ENCODE peak calls at places on chromosomes 4 and X, in four cellular contexts. A is HepG2, L is GM12878, O is H1. V is an unnamed sample.

GRCh38 chrX:80216086-80216485 is 201.5 kb downstream of the TBX22 start:
- DNase-seq in A (no peak), O (no peak), L (no peak), V (no peak)

GRCh38 chr4:20254517-20255250 is 3.0 kb downstream of the SLIT2 start:
- DNase-seq in L (no peak), A (no peak), O (no peak), V (no peak)

GRCh38 chr4:175090116-175090515 is 172.0 kb downstream of the ADAM29 start:
- DNase-seq in O (no peak), A (no peak), L (no peak), V (no peak)

GRCh38 chrX:107324493-107325310 is 118.3 kb downstream of the DNAAF6 start:
- DNase-seq in O (peak), L (no peak), A (no peak), V (peak)

GRCh38 chr4:3369781-3370660 is 71.7 kb upstream of the HGFAC start:
- DNase-seq in O (peak), A (no peak), L (no peak), V (peak)

GRCh38 chrX:153921070-153921469 is 5.0 kb downstream of the ARHGAP4 start:
- DNase-seq in A (no peak), O (no peak), L (no peak), V (no peak)

GRCh38 chr4:4182835-4183568 is 43.7 kb downstream of the OTOP1 start:
- DNase-seq in A (peak), L (no peak), O (peak), V (peak)

GRCh38 chrX:52082578-52082977 is 13.6 kb upstream of the MAGED4B start:
- DNase-seq in O (no peak), L (no peak), A (no peak), V (no peak)

GRCh38 chr4:23871420-23871819 is 18.4 kb downstream of the PPARGC1A start:
- DNase-seq in A (no peak), L (no peak), O (no peak), V (no peak)

GRCh38 chr4:166839615-166840251 is 394.6 kb downstream of the SPOCK3 start:
- DNase-seq in O (no peak), L (peak), A (no peak), V (no peak)

GRCh38 chrX:77505227-77505626 is 58.0 kb downstream of the FGF16 start:
- DNase-seq in L (no peak), A (peak), O (no peak), V (no peak)

GRCh38 chr4:40587826-40588225 is 41.8 kb downstream of the RBM47 start:
- DNase-seq in A (no peak), O (no peak), L (no peak), V (no peak)

GRCh38 chrX:133594156-133594555 is 178.9 kb upstream of the GPC4 start:
- DNase-seq in O (no peak), L (no peak), A (no peak), V (no peak)

GRCh38 chr4:103498161-103499070 is 221.4 kb downstream of the TACR3 start:
- DNase-seq in A (no peak), O (no peak), L (peak), V (no peak)

GRCh38 chrX:119252716-119253115 is 16.6 kb downstream of the PGRMC1 start:
- DNase-seq in A (no peak), O (no peak), L (no peak), V (no peak)

GRCh38 chr4:4461850-4462249 is 74.9 kb downstream of the NSG1 start:
- DNase-seq in A (peak), L (no peak), O (no peak), V (no peak)

GRCh38 chr4:141395919-141396318 is 175.2 kb downstream of the ZNF330 start:
- DNase-seq in A (no peak), L (no peak), O (no peak), V (no peak)

GRCh38 chrX:25048176-25048575 is 32.4 kb upstream of the ARX start:
- DNase-seq in O (no peak), A (no peak), L (no peak), V (no peak)

GRCh38 chr4:113901994-113902787 is 77.3 kb downstream of the ARSJ start:
- DNase-seq in L (no peak), O (no peak), A (peak), V (no peak)

GRCh38 chr4:118351851-118352827 is 664 bp downstream of the PRSS12 start:
- DNase-seq in A (peak), L (no peak), O (peak), V (no peak)

GRCh38 chr4:87985097-87985886 is 9.8 kb downstream of the SPP1 start:
- DNase-seq in A (peak), L (no peak), O (peak), V (no peak)

GRCh38 chrX:130645955-130646583 is 244.3 kb downstream of the RBMX2 start:
- DNase-seq in L (no peak), O (no peak), A (peak), V (no peak)

GRCh38 chr4:177789610-177790009 is 347.4 kb upstream of the AGA start:
- DNase-seq in L (no peak), A (no peak), O (no peak), V (no peak)

GRCh38 chrX:3550160-3550765 is 163.2 kb downstream of the PRKX start:
- DNase-seq in O (peak), L (no peak), A (no peak), V (no peak)

GRCh38 chr4:105191621-105192210 is 45.0 kb downstream of the TET2 start:
- DNase-seq in A (no peak), L (peak), O (no peak), V (no peak)

GRCh38 chr4:168908093-168908492 is 102.0 kb downstream of the CBR4 start:
- DNase-seq in L (no peak), O (no peak), A (no peak), V (no peak)

GRCh38 chr4:156595041-156595440 is 376.6 kb downstream of the PDGFC start:
- DNase-seq in O (no peak), A (no peak), L (no peak), V (no peak)

GRCh38 chr4:102355748-102356147 is 10.5 kb upstream of the SLC39A8 start:
- DNase-seq in L (no peak), A (no peak), O (no peak), V (no peak)

GRCh38 chrX:9859711-9860555 is 73.7 kb downstream of the SHROOM2 start:
- DNase-seq in O (no peak), L (no peak), A (no peak), V (no peak)

GRCh38 chr4:137946423-137946822 is 295.7 kb downstream of the SLC7A11 start:
- DNase-seq in A (no peak), O (no peak), L (no peak), V (no peak)

GRCh38 chr4:183950536-183950935 is 45.4 kb downstream of the STOX2 start:
- DNase-seq in A (no peak), O (no peak), L (no peak), V (no peak)
- TF ChIP-seq SUZ12 in A (no peak), O (no peak), L (no peak), V (no peak)

DNA sequence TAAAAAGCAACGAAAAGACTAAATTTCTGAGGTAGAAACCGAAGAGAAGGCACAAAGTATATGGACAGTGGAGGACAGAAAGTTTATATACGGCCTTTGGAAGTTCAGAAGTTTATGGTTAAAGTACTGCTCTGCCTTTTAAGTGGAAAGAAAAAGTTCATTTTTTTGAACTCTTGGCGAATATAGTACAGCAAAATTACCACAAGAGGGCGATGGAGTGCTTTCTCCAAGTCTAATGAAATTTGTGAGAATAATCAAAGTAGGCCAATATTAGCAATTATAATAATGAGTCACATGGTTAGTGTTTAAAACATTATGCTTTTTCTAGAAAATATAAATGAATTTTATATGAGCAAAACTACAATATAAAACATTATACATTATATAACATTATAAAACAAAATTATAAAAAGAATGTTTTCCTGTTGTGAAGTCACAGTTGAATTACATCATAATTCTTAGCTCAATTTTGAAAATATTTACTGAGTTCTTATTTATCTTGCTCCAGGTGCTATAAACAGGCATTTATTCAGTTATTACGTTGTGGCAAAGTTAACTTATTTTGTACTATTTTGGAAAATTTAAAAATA is 136.2 kb upstream of the BMPR1B start:
- DNase-seq in L (no peak), O (no peak), A (peak), V (peak)
- H3K9ac ChIP-seq in L (no peak), O (no peak), A (no peak), V (no peak)

DNA sequence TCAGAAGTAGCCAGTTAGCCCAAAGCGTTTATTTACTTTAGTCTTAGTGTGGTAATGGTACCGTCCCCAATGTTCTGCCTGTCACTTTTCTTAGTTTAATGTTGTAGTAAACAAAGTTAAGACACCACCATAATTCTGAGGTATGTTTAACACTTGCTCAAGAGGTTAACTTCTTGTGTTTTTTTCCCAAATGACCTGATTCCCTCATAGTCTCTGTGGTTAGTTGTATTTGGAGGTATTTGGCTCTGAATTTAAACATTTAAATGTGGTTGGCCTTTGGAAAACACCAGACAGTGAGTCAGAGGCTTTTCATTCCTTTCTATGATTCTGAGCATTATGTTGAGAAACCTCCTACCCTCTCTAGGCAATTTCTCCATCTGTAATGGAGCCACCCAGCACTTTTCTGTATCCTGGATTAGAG is 47.9 kb downstream of the CXCL1 start:
- DNase-seq in A (no peak), O (no peak), L (no peak), V (no peak)
- TF ChIP-seq SUZ12 in A (no peak), O (no peak), L (no peak), V (no peak)

GRCh38 chr4:8251110-8251883 is 18.3 kb upstream of the HTRA3 start:
- DNase-seq in L (no peak), A (no peak), O (no peak), V (no peak)
- H3K9ac ChIP-seq in L (no peak), A (no peak), O (no peak), V (no peak)

GRCh38 chr4:12723849-12724447 is 760.2 kb downstream of the RAB28 start:
- DNase-seq in A (no peak), L (no peak), O (no peak), V (peak)
- TF ChIP-seq SUZ12 in A (no peak), L (no peak), O (no peak), V (no peak)

GRCh38 chr4:83011779-83012630 is 1.4 kb upstream of the LIN54 start:
- DNase-seq in L (no peak), O (peak), A (no peak), V (no peak)
- H3K9ac ChIP-seq in L (peak), O (peak), A (peak), V (peak)

DNA sequence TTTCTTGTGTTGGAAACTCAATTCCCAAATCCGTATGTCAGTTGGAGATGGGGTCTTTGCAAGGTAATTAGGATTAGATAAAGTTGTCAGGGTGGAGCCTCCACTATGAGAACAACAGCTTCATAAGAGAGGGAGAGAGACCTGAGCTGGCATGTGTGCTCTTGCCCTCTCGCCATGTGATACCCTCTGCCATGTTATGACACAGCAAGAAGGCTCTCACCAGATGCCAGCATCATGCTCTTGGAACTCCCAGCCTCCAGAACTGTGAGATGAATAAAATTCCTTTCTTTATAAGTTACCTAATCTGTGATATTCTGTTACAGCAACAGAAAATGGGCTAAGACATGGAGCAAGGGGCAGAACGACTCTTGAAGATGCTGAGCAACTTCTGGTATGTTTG is 201.9 kb upstream of the BOD1L1 start:
- DNase-seq in O (no peak), A (no peak), L (no peak), V (no peak)
- TF ChIP-seq SUZ12 in O (no peak), A (no peak), L (no peak), V (no peak)

GRCh38 chr4:742096-742741 is 36.6 kb downstream of the PCGF3 start:
- DNase-seq in O (no peak), A (no peak), L (no peak), V (no peak)
- H3K9ac ChIP-seq in O (no peak), A (no peak), L (no peak), V (no peak)

GRCh38 chr4:11470709-11471441 is 42.2 kb upstream of the HS3ST1 start:
- DNase-seq in A (no peak), O (no peak), L (no peak), V (no peak)
- TF ChIP-seq SUZ12 in A (no peak), O (no peak), L (no peak), V (no peak)